ENCODE peak calls at places on chromosomes 7 and 10, in six cellular contexts. V is tibial nerve, P is transverse colon, W is HepG2, O is ovary, F is sigmoid colon. E is an unnamed sample.

GRCh38 chr10:100999742-101000601 is at the start of gene LZTS2:
- DNase-seq in F (peak; percentile 74), O (peak; percentile 60), W (no peak), V (peak; percentile 33), P (peak; percentile 24), E (peak; percentile 49)

GRCh38 chr10:121668336-121669009 is 70.2 kb upstream of the FGFR2 start:
- DNase-seq in O (peak; percentile 75), P (peak; percentile 26), F (peak; percentile 92), V (no peak), W (no peak), E (peak; percentile 60)

GRCh38 chr10:8543361-8544056 is 489.0 kb downstream of the GATA3 start:
- DNase-seq in V (no peak), W (no peak), F (no peak), P (peak; percentile 50), O (no peak), E (peak; percentile 63)

GRCh38 chr7:151167197-151167911 is at the start of gene GBX1:
- DNase-seq in V (no peak), F (no peak), O (no peak), W (no peak), P (no peak), E (peak; percentile 20)

GRCh38 chr10:63917363-63917762 is 396.2 kb downstream of the REEP3 start:
- DNase-seq in V (no peak), O (no peak), F (no peak), P (no peak), W (no peak), E (no peak)

GRCh38 chr7:585873-586272 is 66.2 kb upstream of the PDGFA start:
- DNase-seq in O (no peak), P (no peak), F (no peak), V (no peak), W (no peak), E (no peak)

GRCh38 chr10:110852255-110852896 is 19.4 kb upstream of the PDCD4 start:
- DNase-seq in F (peak; percentile 36), P (no peak), W (peak; percentile 59), O (no peak), V (no peak), E (peak; percentile 71)

GRCh38 chr10:12484945-12485805 is 135.8 kb downstream of the CAMK1D start:
- DNase-seq in W (peak; percentile 13), O (no peak), P (peak; percentile 53), F (no peak), V (no peak), E (peak; percentile 34)

GRCh38 chr7:84714765-84715164 is 472.1 kb downstream of the SEMA3D start:
- DNase-seq in W (no peak), F (no peak), V (no peak), O (no peak), P (no peak), E (no peak)

GRCh38 chr10:91944880-91945630 is 21.5 kb downstream of the BTAF1 start:
- DNase-seq in V (no peak), P (no peak), W (no peak), F (no peak), O (no peak), E (no peak)

GRCh38 chr7:2715341-2716231 is 27.6 kb downstream of the AMZ1 start:
- DNase-seq in F (no peak), V (no peak), O (no peak), W (no peak), P (no peak), E (no peak)

GRCh38 chr10:30857803-30858202 is 173.9 kb downstream of the ZNF438 start:
- DNase-seq in O (peak; percentile 79), F (peak; percentile 95), V (peak; percentile 89), W (no peak), P (peak; percentile 28), E (no peak)

GRCh38 chr10:30697806-30698205 is 68.3 kb upstream of the LYZL2 start:
- DNase-seq in W (no peak), V (no peak), F (no peak), P (no peak), O (no peak), E (no peak)

GRCh38 chr10:128065881-128066534 is 60.2 kb downstream of the MKI67 start:
- DNase-seq in O (no peak), V (no peak), F (peak; percentile 62), W (no peak), P (peak; percentile 4), E (no peak)

GRCh38 chr7:111518264-111518663 is 44.0 kb downstream of the IMMP2L start:
- DNase-seq in F (no peak), O (no peak), P (no peak), W (no peak), V (no peak), E (no peak)

GRCh38 chr7:4951903-4952636 is 6.9 kb downstream of the MMD2 start:
- DNase-seq in V (no peak), P (no peak), O (no peak), F (no peak), W (no peak), E (no peak)

GRCh38 chr10:30396708-30397107 is 37.3 kb upstream of the MAP3K8 start:
- DNase-seq in W (no peak), V (no peak), O (no peak), P (no peak), F (no peak), E (no peak)

GRCh38 chr7:151727579-151728285 is 149.2 kb downstream of the PRKAG2 start:
- DNase-seq in W (no peak), F (peak; percentile 95), P (peak; percentile 66), V (peak; percentile 83), O (peak; percentile 89), E (peak; percentile 65)

GRCh38 chr7:129529643-129530042 is 27.3 kb downstream of the SMKR1 start:
- DNase-seq in O (no peak), F (no peak), W (no peak), P (no peak), V (no peak), E (no peak)

GRCh38 chr7:157498690-157499089 is 161.9 kb downstream of the DNAJB6 start:
- DNase-seq in O (no peak), F (peak; percentile 20), P (no peak), W (no peak), V (no peak), E (peak; percentile 8)

GRCh38 chr7:113170591-113170990 is 52.2 kb upstream of the SMIM30 start:
- DNase-seq in F (no peak), P (no peak), V (no peak), O (no peak), W (no peak), E (no peak)

GRCh38 chr7:92527300-92528187 is 776 bp downstream of the PEX1 start:
- DNase-seq in P (peak; percentile 56), O (peak; percentile 33), W (peak; percentile 62), F (no peak), V (peak; percentile 7), E (peak; percentile 44)

GRCh38 chr7:80940539-80941205 is 21.8 kb upstream of the SEMA3C start:
- DNase-seq in F (no peak), V (no peak), P (no peak), O (no peak), W (no peak), E (no peak)

GRCh38 chr7:728602-729001 is 1.5 kb upstream of the PRKAR1B start:
- DNase-seq in F (peak; percentile 55), O (no peak), P (no peak), V (no peak), W (no peak), E (no peak)

GRCh38 chr7:40394382-40394781 is 259.6 kb downstream of the SUGCT start:
- DNase-seq in F (no peak), O (no peak), V (no peak), W (no peak), P (no peak), E (no peak)

GRCh38 chr10:117311261-117311660 is 64.0 kb downstream of the PDZD8 start:
- DNase-seq in P (no peak), V (no peak), F (no peak), O (no peak), W (no peak), E (no peak)

GRCh38 chr10:117442944-117443676 is 67.9 kb upstream of the PDZD8 start:
- DNase-seq in P (peak; percentile 85), F (peak; percentile 97), W (peak; percentile 41), V (peak; percentile 78), O (peak; percentile 84), E (peak; percentile 78)

GRCh38 chr7:3333861-3334260 is 32.8 kb downstream of the SDK1 start:
- DNase-seq in W (no peak), P (no peak), V (no peak), F (no peak), O (no peak), E (no peak)

GRCh38 chr7:153934048-153934447 is 118.2 kb upstream of the DPP6 start:
- DNase-seq in F (no peak), O (no peak), W (no peak), V (no peak), P (no peak), E (no peak)

GRCh38 chr7:139748936-139749335 is 28.9 kb downstream of the HIPK2 start:
- DNase-seq in F (no peak), V (no peak), O (no peak), P (no peak), W (no peak), E (no peak)
- TF ChIP-seq EP300 in F (no peak), V (no peak), O (no peak), P (no peak), W (no peak), E (no peak)

GRCh38 chr7:100432621-100433275 is 3.1 kb downstream of the MEPCE start:
- DNase-seq in V (no peak), O (no peak), P (no peak), F (peak; percentile 40), W (no peak), E (no peak)

GRCh38 chr7:100432053-100432452 is 2.4 kb downstream of the MEPCE start:
- DNase-seq in O (no peak), W (no peak), F (no peak), V (no peak), P (no peak), E (no peak)

GRCh38 chr7:100433276-100433591 is 3.1 kb downstream of the PPP1R35 start:
- DNase-seq in V (no peak), W (no peak), O (no peak), P (no peak), F (peak; percentile 64), E (no peak)

GRCh38 chr7:100434297-100435144 is 1.8 kb downstream of the PPP1R35 start:
- DNase-seq in P (no peak), V (no peak), W (no peak), F (peak; percentile 55), O (peak; percentile 16), E (no peak)

GRCh38 chr7:100433592-100434296 is 2.6 kb downstream of the PPP1R35 start:
- DNase-seq in P (no peak), O (no peak), W (no peak), F (peak; percentile 57), V (no peak), E (no peak)
- TF ChIP-seq POLR2A in P (no peak), O (no peak), W (no peak), F (no peak), V (no peak), E (no peak)

DNA sequence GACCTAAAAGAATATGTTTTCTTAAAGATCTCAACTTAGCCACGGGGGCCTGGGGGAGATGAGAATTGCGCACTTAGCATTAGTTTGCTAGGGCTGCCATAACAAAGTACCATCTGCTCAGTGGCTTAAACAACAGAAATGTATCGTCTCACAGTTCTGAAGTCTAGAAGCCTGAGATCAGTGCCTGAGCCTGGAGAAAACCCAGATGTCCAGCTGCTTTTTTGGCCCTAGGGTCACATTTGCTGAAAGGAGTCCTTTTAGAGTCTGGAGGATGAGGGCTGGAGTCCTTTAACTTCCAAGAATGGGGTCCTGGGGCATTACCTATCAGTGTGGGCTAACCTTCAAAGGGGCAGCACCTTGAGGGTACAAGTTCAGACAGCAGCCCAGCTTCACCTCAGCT is 48.2 kb downstream of the SMURF1 start:
- DNase-seq in P (no peak), W (no peak), O (peak; percentile 71), F (no peak), V (no peak), E (no peak)
- TF ChIP-seq EP300 in P (no peak), W (no peak), O (no peak), F (no peak), V (no peak), E (no peak)

GRCh38 chr10:32958085-32958991 is at the start of gene ITGB1:
- DNase-seq in V (peak; percentile 88), P (peak; percentile 97), O (peak; percentile 97), W (peak; percentile 86), F (peak; percentile 99), E (peak; percentile 98)
- TF ChIP-seq POLR2A in V (peak; percentile 91), P (peak; percentile 99), O (peak; percentile 98), W (peak; percentile 94), F (peak; percentile 98), E (no peak)

E was measured in stomach.